ENCODE peak calls at places on chromosomes 16 and 17, in six cellular contexts. Q is OCI-LY7, Y is HTR-8/SVneo, Z is Kasumi-1, G is hepatocyte, H is right lobe of liver. U is an unnamed sample.

GRCh38 chr16:48011888-48012658 is 143.7 kb downstream of the ABCC12 start:
- DNase-seq in Q (peak), Y (no peak), Z (no peak), G (no peak), H (no peak), U (no peak)

GRCh38 chr17:67751101-67752074 is 33.7 kb downstream of the NOL11 start:
- DNase-seq in Q (no peak), Y (no peak), Z (no peak), G (no peak), H (no peak), U (no peak)

GRCh38 chr17:33521784-33522183 is 228.7 kb upstream of the ASIC2 start:
- DNase-seq in Q (peak), Y (no peak), Z (no peak), G (peak), H (no peak), U (no peak)

GRCh38 chr17:77476006-77476405 is 335.2 kb downstream of the SEC14L1 start:
- DNase-seq in Q (no peak), Y (no peak), Z (no peak), G (no peak), H (no peak), U (peak)

GRCh38 chr17:41474863-41475262 is 6.1 kb downstream of the KRT35 start:
- DNase-seq in Q (no peak), Y (no peak), Z (no peak), G (no peak), H (no peak), U (no peak)

GRCh38 chr17:60093694-60094093 is 15.0 kb upstream of the HEATR6 start:
- DNase-seq in Q (no peak), Y (no peak), Z (no peak), G (no peak), H (no peak), U (no peak)

GRCh38 chr17:34386925-34387550 is 24.0 kb upstream of the CCL1 start:
- DNase-seq in Q (peak), Y (no peak), Z (no peak), G (no peak), H (no peak), U (no peak)

GRCh38 chr16:86679490-86679889 is 101.1 kb downstream of the FOXL1 start:
- DNase-seq in Q (no peak), Y (no peak), Z (no peak), G (no peak), H (no peak), U (no peak)

GRCh38 chr17:559699-560378 is 154.8 kb downstream of the VPS53 start:
- DNase-seq in Q (no peak), Y (peak), Z (no peak), G (peak), H (no peak), U (peak)

GRCh38 chr17:29240477-29240876 is 6.2 kb upstream of the CRYBA1 start:
- DNase-seq in Q (no peak), Y (no peak), Z (no peak), G (no peak), H (no peak), U (peak)

GRCh38 chr17:229130-229944 is 47.9 kb upstream of the DOC2B start:
- DNase-seq in Q (no peak), Y (no peak), Z (no peak), G (no peak), H (peak), U (peak)

GRCh38 chr17:67950945-67951344 is 45.3 kb downstream of the C17orf58 start:
- DNase-seq in Q (no peak), Y (no peak), Z (no peak), G (no peak), H (no peak), U (no peak)

GRCh38 chr17:32786169-32786568 is 90.8 kb downstream of the MYO1D start:
- DNase-seq in Q (no peak), Y (no peak), Z (no peak), G (no peak), H (no peak), U (no peak)

GRCh38 chr17:29714146-29714545 is 91.4 kb upstream of the CORO6 start:
- DNase-seq in Q (no peak), Y (no peak), Z (no peak), G (no peak), H (no peak), U (no peak)

GRCh38 chr16:77273815-77274214 is 74.6 kb downstream of the SYCE1L start:
- DNase-seq in Q (no peak), Y (no peak), Z (no peak), G (no peak), H (no peak), U (no peak)

GRCh38 chr17:31754239-31754945 is 104.7 kb downstream of the COPRS start:
- DNase-seq in Q (no peak), Y (peak), Z (no peak), G (peak), H (no peak), U (peak)

GRCh38 chr16:5056347-5056746 is 9.4 kb downstream of the C16orf89 start:
- DNase-seq in Q (peak), Y (no peak), Z (no peak), G (peak), H (no peak), U (peak)

GRCh38 chr16:54446639-54447038 is 160.1 kb upstream of the IRX3 start:
- DNase-seq in Q (no peak), Y (no peak), Z (no peak), G (no peak), H (no peak), U (peak)

GRCh38 chr16:23288726-23289512 is 13.2 kb upstream of the SCNN1B start:
- DNase-seq in Q (peak), Y (no peak), Z (no peak), G (no peak), H (no peak), U (no peak)

GRCh38 chr17:81097943-81098308 is 63.0 kb downstream of the BAIAP2 start:
- DNase-seq in Q (no peak), Y (no peak), Z (no peak), G (peak), H (peak), U (peak)

GRCh38 chr17:77696151-77696719 is 262.3 kb upstream of the TNRC6C start:
- DNase-seq in Q (no peak), Y (no peak), Z (no peak), G (peak), H (peak), U (no peak)

U was measured in ELR.